ENCODE peak calls at places on chromosomes 16 and 17, in ten cellular contexts. One of them, this sample, is unnamed.

GRCh38 chr16:17270683-17271109 is 200.1 kb downstream of the XYLT1 start:
- DNase-seq in left ventricle myocardium inferior: no peak
- DNase-seq in pancreas: peak; percentile 68
- DNase-seq in mesothelial cell of epicardium: no peak
- DNase-seq in astrocyte: no peak
- DNase-seq in suprapubic skin: no peak
- DNase-seq in neural crest cell: no peak
- DNase-seq in Calu3: peak; percentile 23
- DNase-seq in IMR-90: no peak
- DNase-seq in fibroblast of the aortic adventitia: no peak
- DNase-seq in this sample: no peak

GRCh38 chr17:68733241-68734176 is 132.3 kb upstream of the FAM20A start:
- DNase-seq in mesothelial cell of epicardium: no peak
- DNase-seq in neural crest cell: no peak
- DNase-seq in suprapubic skin: no peak
- DNase-seq in Calu3: peak; percentile 6
- DNase-seq in IMR-90: peak; percentile 72
- DNase-seq in pancreas: no peak
- DNase-seq in fibroblast of the aortic adventitia: peak; percentile 92
- DNase-seq in astrocyte: peak; percentile 58
- DNase-seq in left ventricle myocardium inferior: no peak
- DNase-seq in this sample: no peak

GRCh38 chr17:4433515-4434031 is at the start of gene SPNS3:
- DNase-seq in astrocyte: no peak
- DNase-seq in mesothelial cell of epicardium: no peak
- DNase-seq in fibroblast of the aortic adventitia: no peak
- DNase-seq in IMR-90: no peak
- DNase-seq in pancreas: no peak
- DNase-seq in suprapubic skin: no peak
- DNase-seq in neural crest cell: no peak
- DNase-seq in Calu3: no peak
- DNase-seq in left ventricle myocardium inferior: no peak
- DNase-seq in this sample: no peak

GRCh38 chr17:81419333-81419885 is 24.2 kb downstream of the BAHCC1 start:
- DNase-seq in mesothelial cell of epicardium: peak; percentile 78
- DNase-seq in astrocyte: peak; percentile 90
- DNase-seq in neural crest cell: no peak
- DNase-seq in IMR-90: peak; percentile 91
- DNase-seq in pancreas: peak; percentile 82
- DNase-seq in Calu3: peak; percentile 68
- DNase-seq in left ventricle myocardium inferior: peak; percentile 92
- DNase-seq in fibroblast of the aortic adventitia: peak; percentile 98
- DNase-seq in suprapubic skin: no peak
- DNase-seq in this sample: no peak

GRCh38 chr16:30092373-30093010 is 768 bp upstream of the TBX6 start:
- DNase-seq in left ventricle myocardium inferior: peak; percentile 75
- DNase-seq in mesothelial cell of epicardium: peak; percentile 68
- DNase-seq in IMR-90: peak; percentile 27
- DNase-seq in suprapubic skin: peak; percentile 88
- DNase-seq in neural crest cell: peak; percentile 76
- DNase-seq in Calu3: peak; percentile 73
- DNase-seq in astrocyte: peak; percentile 45
- DNase-seq in fibroblast of the aortic adventitia: peak; percentile 58
- DNase-seq in pancreas: peak; percentile 66
- DNase-seq in this sample: peak; percentile 92

GRCh38 chr16:3097266-3097665 is 1.8 kb downstream of the ZSCAN10 start:
- DNase-seq in IMR-90: no peak
- DNase-seq in pancreas: no peak
- DNase-seq in fibroblast of the aortic adventitia: no peak
- DNase-seq in mesothelial cell of epicardium: no peak
- DNase-seq in Calu3: no peak
- DNase-seq in left ventricle myocardium inferior: no peak
- DNase-seq in suprapubic skin: no peak
- DNase-seq in neural crest cell: no peak
- DNase-seq in astrocyte: no peak
- DNase-seq in this sample: no peak

GRCh38 chr17:8807070-8807550 is 7.9 kb upstream of the MFSD6L start:
- DNase-seq in pancreas: no peak
- DNase-seq in IMR-90: no peak
- DNase-seq in astrocyte: no peak
- DNase-seq in Calu3: no peak
- DNase-seq in suprapubic skin: no peak
- DNase-seq in mesothelial cell of epicardium: no peak
- DNase-seq in neural crest cell: no peak
- DNase-seq in left ventricle myocardium inferior: no peak
- DNase-seq in fibroblast of the aortic adventitia: no peak
- DNase-seq in this sample: no peak

GRCh38 chr16:47916266-47916665 is 239.5 kb downstream of the ABCC12 start:
- DNase-seq in astrocyte: peak; percentile 26
- DNase-seq in pancreas: no peak
- DNase-seq in neural crest cell: no peak
- DNase-seq in Calu3: no peak
- DNase-seq in IMR-90: peak; percentile 30
- DNase-seq in fibroblast of the aortic adventitia: no peak
- DNase-seq in mesothelial cell of epicardium: no peak
- DNase-seq in left ventricle myocardium inferior: no peak
- DNase-seq in suprapubic skin: no peak
- DNase-seq in this sample: no peak

GRCh38 chr17:57612202-57613071 is 132.7 kb downstream of the CCDC182 start:
- DNase-seq in IMR-90: no peak
- DNase-seq in astrocyte: no peak
- DNase-seq in Calu3: no peak
- DNase-seq in fibroblast of the aortic adventitia: no peak
- DNase-seq in mesothelial cell of epicardium: no peak
- DNase-seq in suprapubic skin: peak; percentile 38
- DNase-seq in left ventricle myocardium inferior: no peak
- DNase-seq in neural crest cell: no peak
- DNase-seq in pancreas: no peak
- DNase-seq in this sample: no peak

GRCh38 chr17:63476857-63477470 is at the start of gene ACE:
- DNase-seq in suprapubic skin: no peak
- DNase-seq in mesothelial cell of epicardium: peak; percentile 55
- DNase-seq in Calu3: peak; percentile 36
- DNase-seq in IMR-90: peak; percentile 15
- DNase-seq in pancreas: peak; percentile 50
- DNase-seq in fibroblast of the aortic adventitia: no peak
- DNase-seq in neural crest cell: no peak
- DNase-seq in astrocyte: peak; percentile 16
- DNase-seq in left ventricle myocardium inferior: peak; percentile 41
- DNase-seq in this sample: peak; percentile 33

GRCh38 chr17:74569392-74570003 is 2.2 kb upstream of the CD300H start:
- DNase-seq in IMR-90: peak; percentile 58
- DNase-seq in neural crest cell: no peak
- DNase-seq in pancreas: no peak
- DNase-seq in mesothelial cell of epicardium: no peak
- DNase-seq in left ventricle myocardium inferior: no peak
- DNase-seq in suprapubic skin: no peak
- DNase-seq in Calu3: peak; percentile 53
- DNase-seq in fibroblast of the aortic adventitia: peak; percentile 94
- DNase-seq in astrocyte: peak; percentile 100
- DNase-seq in this sample: no peak

DNA sequence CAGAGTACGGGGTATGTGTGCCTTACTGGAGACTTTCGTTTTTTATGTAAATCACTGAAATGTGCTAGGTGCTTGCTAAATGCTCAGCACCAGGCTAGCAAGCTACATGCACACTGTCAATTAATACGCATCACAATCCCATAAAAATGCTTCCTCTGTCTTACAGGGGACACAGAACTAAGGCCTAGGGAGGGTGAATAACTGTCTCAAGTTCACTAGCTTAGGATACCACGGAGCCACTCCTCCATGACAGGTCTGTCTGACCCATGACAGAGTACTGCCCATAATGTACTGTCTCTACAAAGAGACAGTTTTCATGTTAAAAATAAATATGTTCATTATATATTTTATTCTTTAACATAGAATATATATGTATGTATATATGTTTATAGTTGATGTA is 28.3 kb upstream of the DYNLRB2 start:
- DNase-seq in pancreas: no peak
- DNase-seq in mesothelial cell of epicardium: no peak
- DNase-seq in Calu3: no peak
- DNase-seq in neural crest cell: no peak
- DNase-seq in fibroblast of the aortic adventitia: no peak
- DNase-seq in left ventricle myocardium inferior: no peak
- DNase-seq in IMR-90: no peak
- DNase-seq in suprapubic skin: no peak
- DNase-seq in astrocyte: no peak
- DNase-seq in this sample: no peak
- TF ChIP-seq CTCF in pancreas: no peak
- TF ChIP-seq CTCF in mesothelial cell of epicardium: no peak
- TF ChIP-seq CTCF in Calu3: no peak
- TF ChIP-seq CTCF in neural crest cell: no peak
- TF ChIP-seq CTCF in fibroblast of the aortic adventitia: no peak
- TF ChIP-seq CTCF in left ventricle myocardium inferior: no peak
- TF ChIP-seq CTCF in IMR-90: no peak
- TF ChIP-seq CTCF in suprapubic skin: no peak
- TF ChIP-seq CTCF in astrocyte: no peak
- TF ChIP-seq CTCF in this sample: no peak

GRCh38 chr17:38350035-38350434 is 1.6 kb upstream of the SOCS7 start:
- DNase-seq in Calu3: no peak
- DNase-seq in astrocyte: no peak
- DNase-seq in mesothelial cell of epicardium: no peak
- DNase-seq in IMR-90: no peak
- DNase-seq in pancreas: no peak
- DNase-seq in left ventricle myocardium inferior: no peak
- DNase-seq in neural crest cell: no peak
- DNase-seq in fibroblast of the aortic adventitia: no peak
- DNase-seq in suprapubic skin: no peak
- DNase-seq in this sample: no peak

GRCh38 chr17:38351412-38352222 is at the start of gene SOCS7:
- DNase-seq in fibroblast of the aortic adventitia: peak; percentile 86
- DNase-seq in pancreas: peak; percentile 95
- DNase-seq in left ventricle myocardium inferior: peak; percentile 95
- DNase-seq in neural crest cell: peak; percentile 92
- DNase-seq in Calu3: peak; percentile 100
- DNase-seq in suprapubic skin: peak; percentile 95
- DNase-seq in IMR-90: peak; percentile 90
- DNase-seq in mesothelial cell of epicardium: peak; percentile 95
- DNase-seq in astrocyte: peak; percentile 84
- DNase-seq in this sample: peak; percentile 82

GRCh38 chr17:38345743-38346142 is 2.0 kb upstream of the GPR179 start:
- DNase-seq in IMR-90: no peak
- DNase-seq in left ventricle myocardium inferior: no peak
- DNase-seq in pancreas: no peak
- DNase-seq in fibroblast of the aortic adventitia: no peak
- DNase-seq in mesothelial cell of epicardium: no peak
- DNase-seq in neural crest cell: no peak
- DNase-seq in suprapubic skin: no peak
- DNase-seq in Calu3: no peak
- DNase-seq in astrocyte: no peak
- DNase-seq in this sample: no peak

GRCh38 chr17:38352245-38353083 is 820 bp downstream of the SOCS7 start:
- DNase-seq in astrocyte: peak; percentile 15
- DNase-seq in fibroblast of the aortic adventitia: no peak
- DNase-seq in suprapubic skin: no peak
- DNase-seq in IMR-90: no peak
- DNase-seq in Calu3: peak; percentile 66
- DNase-seq in neural crest cell: peak; percentile 23
- DNase-seq in pancreas: peak; percentile 39
- DNase-seq in left ventricle myocardium inferior: peak; percentile 26
- DNase-seq in mesothelial cell of epicardium: peak; percentile 57
- DNase-seq in this sample: peak; percentile 45

DNA sequence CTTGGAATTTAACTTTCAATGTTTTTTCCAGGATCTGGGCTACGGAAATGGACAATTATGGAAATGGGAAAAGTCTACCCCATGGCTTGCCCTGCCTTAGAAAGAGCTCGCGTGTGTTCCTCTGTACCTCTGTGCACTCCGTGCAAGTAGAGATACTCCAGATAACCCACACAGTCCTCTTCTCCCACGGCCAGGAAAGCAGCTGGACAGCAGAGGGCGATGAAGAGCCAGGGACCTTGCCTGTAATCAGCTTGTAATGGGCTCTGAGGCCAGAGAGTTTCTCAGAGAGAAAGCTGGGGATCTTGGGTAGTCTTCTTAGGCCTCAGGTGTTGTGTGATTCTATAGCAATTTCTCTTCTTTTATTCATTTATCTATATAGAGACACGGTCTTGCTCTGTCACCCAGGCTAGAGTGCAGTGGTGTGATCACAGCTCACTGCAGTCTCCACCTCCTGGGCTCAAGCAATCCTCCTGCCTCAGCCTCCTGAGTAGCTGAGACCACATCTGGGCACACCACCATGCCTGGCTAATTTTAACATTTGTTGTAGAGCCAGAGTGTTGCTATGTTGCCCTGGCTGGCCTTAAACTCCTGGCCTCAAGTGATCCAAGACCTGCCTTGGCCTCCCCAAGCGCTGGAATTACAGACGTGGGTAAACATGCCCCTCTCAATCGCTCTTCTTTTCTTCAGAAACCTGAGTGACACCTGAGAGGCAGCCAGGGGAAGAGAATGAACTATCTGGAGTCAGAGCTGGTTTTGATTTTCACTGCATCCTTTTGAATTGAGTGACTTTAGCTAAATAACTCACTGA is 2.3 kb upstream of the SOCS7 start:
- DNase-seq in left ventricle myocardium inferior: peak; percentile 84
- DNase-seq in astrocyte: peak; percentile 50
- DNase-seq in suprapubic skin: no peak
- DNase-seq in IMR-90: peak; percentile 80
- DNase-seq in Calu3: peak; percentile 99
- DNase-seq in mesothelial cell of epicardium: peak; percentile 87
- DNase-seq in neural crest cell: peak; percentile 93
- DNase-seq in pancreas: peak; percentile 89
- DNase-seq in fibroblast of the aortic adventitia: peak; percentile 86
- DNase-seq in this sample: peak; percentile 89
- TF ChIP-seq CTCF in left ventricle myocardium inferior: peak; percentile 96
- TF ChIP-seq CTCF in astrocyte: peak; percentile 97
- TF ChIP-seq CTCF in suprapubic skin: peak; percentile 87
- TF ChIP-seq CTCF in IMR-90: peak; percentile 95
- TF ChIP-seq CTCF in Calu3: peak; percentile 100
- TF ChIP-seq CTCF in mesothelial cell of epicardium: peak; percentile 70
- TF ChIP-seq CTCF in neural crest cell: peak; percentile 92
- TF ChIP-seq CTCF in pancreas: peak; percentile 85
- TF ChIP-seq CTCF in fibroblast of the aortic adventitia: peak; percentile 99
- TF ChIP-seq CTCF in this sample: peak; percentile 54

GRCh38 chr16:82433042-82433441 is 193.7 kb upstream of the CDH13 start:
- DNase-seq in fibroblast of the aortic adventitia: no peak
- DNase-seq in astrocyte: no peak
- DNase-seq in mesothelial cell of epicardium: no peak
- DNase-seq in suprapubic skin: no peak
- DNase-seq in Calu3: no peak
- DNase-seq in IMR-90: no peak
- DNase-seq in neural crest cell: no peak
- DNase-seq in pancreas: no peak
- DNase-seq in left ventricle myocardium inferior: no peak
- DNase-seq in this sample: no peak

GRCh38 chr16:82432261-82432660 is 194.5 kb upstream of the CDH13 start:
- DNase-seq in mesothelial cell of epicardium: no peak
- DNase-seq in Calu3: no peak
- DNase-seq in pancreas: no peak
- DNase-seq in neural crest cell: no peak
- DNase-seq in fibroblast of the aortic adventitia: no peak
- DNase-seq in astrocyte: peak; percentile 6
- DNase-seq in left ventricle myocardium inferior: no peak
- DNase-seq in suprapubic skin: no peak
- DNase-seq in IMR-90: no peak
- DNase-seq in this sample: no peak
- TF ChIP-seq CTCF in mesothelial cell of epicardium: no peak
- TF ChIP-seq CTCF in Calu3: no peak
- TF ChIP-seq CTCF in pancreas: no peak
- TF ChIP-seq CTCF in neural crest cell: no peak
- TF ChIP-seq CTCF in fibroblast of the aortic adventitia: no peak
- TF ChIP-seq CTCF in astrocyte: no peak
- TF ChIP-seq CTCF in left ventricle myocardium inferior: no peak
- TF ChIP-seq CTCF in suprapubic skin: no peak
- TF ChIP-seq CTCF in IMR-90: no peak
- TF ChIP-seq CTCF in this sample: no peak

GRCh38 chr16:72856797-72857196 is 191.1 kb downstream of the ZFHX3 start:
- DNase-seq in astrocyte: no peak
- DNase-seq in neural crest cell: no peak
- DNase-seq in Calu3: peak; percentile 56
- DNase-seq in IMR-90: no peak
- DNase-seq in suprapubic skin: no peak
- DNase-seq in mesothelial cell of epicardium: no peak
- DNase-seq in left ventricle myocardium inferior: no peak
- DNase-seq in pancreas: no peak
- DNase-seq in fibroblast of the aortic adventitia: no peak
- DNase-seq in this sample: peak; percentile 33
- TF ChIP-seq CTCF in astrocyte: peak; percentile 41
- TF ChIP-seq CTCF in neural crest cell: peak; percentile 43
- TF ChIP-seq CTCF in Calu3: peak; percentile 22
- TF ChIP-seq CTCF in IMR-90: peak; percentile 36
- TF ChIP-seq CTCF in suprapubic skin: peak; percentile 14
- TF ChIP-seq CTCF in mesothelial cell of epicardium: no peak
- TF ChIP-seq CTCF in left ventricle myocardium inferior: peak; percentile 39
- TF ChIP-seq CTCF in pancreas: no peak
- TF ChIP-seq CTCF in fibroblast of the aortic adventitia: peak; percentile 40
- TF ChIP-seq CTCF in this sample: peak; percentile 11

This sample was measured in endothelial cell.